ENCODE peak calls at places on chromosomes 7 and 10, in ten cellular contexts. P, M, Q, K, I, B, V, W, Z and X are unnamed samples.

GRCh38 chr7:99366646-99367045 is 7.9 kb upstream of the ARPC1B start:
- DNase-seq in M (no peak), P (no peak), Z (no peak), K (peak; percentile 27), V (no peak), Q (no peak), I (no peak), W (no peak), B (no peak), X (no peak)

GRCh38 chr10:49080071-49080470 is 35.3 kb downstream of the VSTM4 start:
- DNase-seq in I (no peak), Z (no peak), V (peak; percentile 54), M (peak; percentile 7), B (no peak), K (peak; percentile 65), Q (peak; percentile 61), P (no peak), W (no peak), X (no peak)

GRCh38 chr10:6347391-6347951 is 144.7 kb downstream of the PFKFB3 start:
- DNase-seq in M (no peak), V (no peak), B (no peak), K (no peak), P (no peak), I (no peak), W (no peak), Z (no peak), Q (no peak), X (no peak)

GRCh38 chr7:157211710-157212109 is 73.0 kb downstream of the UBE3C start:
- DNase-seq in V (peak; percentile 77), K (no peak), Z (peak; percentile 72), I (no peak), Q (no peak), B (no peak), M (peak; percentile 87), P (no peak), W (no peak), X (peak; percentile 72)

GRCh38 chr10:122847782-122848604 is 2.3 kb upstream of the CUZD1 start:
- DNase-seq in B (no peak), P (no peak), Q (no peak), Z (no peak), W (no peak), I (no peak), K (no peak), V (peak; percentile 70), M (no peak), X (no peak)

GRCh38 chr7:1015631-1016121 is 28.7 kb upstream of the GPR146 start:
- DNase-seq in I (no peak), V (no peak), Q (peak; percentile 72), W (no peak), Z (no peak), K (no peak), B (no peak), M (no peak), P (no peak), X (no peak)

GRCh38 chr7:148299877-148300276 is 290.7 kb upstream of the C7orf33 start:
- DNase-seq in K (no peak), V (no peak), M (no peak), Q (no peak), W (no peak), Z (no peak), I (no peak), P (no peak), B (no peak), X (no peak)

GRCh38 chr7:101588131-101588935 is 40.8 kb downstream of the MYL10 start:
- DNase-seq in V (no peak), P (no peak), B (no peak), K (no peak), M (peak; percentile 87), I (no peak), Z (no peak), W (no peak), Q (no peak), X (no peak)

GRCh38 chr7:9921326-9921725 is 1052.3 kb upstream of the PHF14 start:
- DNase-seq in P (no peak), I (no peak), V (no peak), Q (no peak), K (no peak), M (no peak), W (no peak), Z (no peak), B (no peak), X (no peak)

GRCh38 chr7:85474234-85474633 is 287.4 kb upstream of the SEMA3D start:
- DNase-seq in M (no peak), B (no peak), P (no peak), V (no peak), I (no peak), W (no peak), Q (no peak), K (no peak), Z (no peak), X (no peak)

GRCh38 chr7:85464042-85464651 is 277.3 kb upstream of the SEMA3D start:
- DNase-seq in K (no peak), Q (no peak), W (no peak), M (no peak), B (no peak), V (no peak), P (no peak), Z (no peak), I (no peak), X (peak; percentile 28)

GRCh38 chr7:85471740-85472139 is 284.9 kb upstream of the SEMA3D start:
- DNase-seq in W (no peak), M (peak; percentile 35), B (no peak), K (no peak), Z (peak; percentile 52), V (no peak), I (no peak), P (no peak), Q (no peak), X (no peak)

GRCh38 chr7:85471312-85471711 is 284.5 kb upstream of the SEMA3D start:
- DNase-seq in I (no peak), V (no peak), M (no peak), P (no peak), W (no peak), K (no peak), B (no peak), Q (no peak), Z (no peak), X (no peak)

GRCh38 chr7:85469446-85469970 is 282.7 kb upstream of the SEMA3D start:
- DNase-seq in K (no peak), P (no peak), I (no peak), V (no peak), Q (peak; percentile 44), B (no peak), M (peak; percentile 28), Z (no peak), W (no peak), X (no peak)
- TF ChIP-seq CTCF in K (no peak), P (no peak), I (no peak), V (no peak), Q (no peak), B (no peak), M (no peak), Z (no peak), W (no peak), X (no peak)

GRCh38 chr10:124723826-124724225 is 20.4 kb downstream of the FAM53B start:
- DNase-seq in V (no peak), Q (no peak), B (no peak), Z (no peak), W (no peak), I (no peak), P (no peak), M (no peak), K (no peak), X (no peak)

GRCh38 chr10:124725791-124726190 is 18.4 kb downstream of the FAM53B start:
- DNase-seq in V (no peak), B (no peak), M (no peak), Z (no peak), I (peak; percentile 38), K (no peak), Q (no peak), W (no peak), P (no peak), X (no peak)

GRCh38 chr10:124722812-124723783 is 21.1 kb downstream of the FAM53B start:
- DNase-seq in W (no peak), Q (no peak), I (peak; percentile 79), Z (no peak), P (no peak), M (no peak), B (no peak), K (peak; percentile 63), V (no peak), X (no peak)

GRCh38 chr10:124725171-124725631 is 19.0 kb downstream of the FAM53B start:
- DNase-seq in V (no peak), I (peak; percentile 53), K (no peak), Z (no peak), Q (no peak), W (no peak), M (no peak), B (no peak), P (no peak), X (no peak)

GRCh38 chr10:124724279-124725027 is 19.7 kb downstream of the FAM53B start:
- DNase-seq in V (no peak), Z (no peak), M (no peak), B (no peak), I (peak; percentile 60), W (no peak), K (no peak), Q (no peak), P (no peak), X (no peak)
- TF ChIP-seq CTCF in V (no peak), Z (no peak), M (no peak), B (no peak), I (no peak), W (no peak), K (no peak), Q (no peak), P (no peak), X (no peak)

GRCh38 chr7:64685091-64685490 is 19.2 kb downstream of the ZNF107 start:
- DNase-seq in W (no peak), K (no peak), Q (no peak), Z (no peak), I (no peak), M (no peak), V (no peak), B (no peak), P (no peak), X (no peak)
- TF ChIP-seq CTCF in W (no peak), K (no peak), Q (no peak), Z (no peak), I (no peak), M (no peak), V (peak; percentile 38), B (no peak), P (no peak), X (no peak)

GRCh38 chr7:31940167-31940566 is 130.0 kb downstream of the PDE1C start:
- DNase-seq in B (no peak), W (no peak), P (no peak), Z (no peak), M (no peak), I (no peak), Q (no peak), V (no peak), K (no peak), X (no peak)

GRCh38 chr7:31939076-31939475 is 131.1 kb downstream of the PDE1C start:
- DNase-seq in Z (no peak), B (no peak), I (no peak), Q (no peak), V (no peak), M (no peak), K (no peak), W (no peak), P (no peak), X (no peak)

GRCh38 chr7:31935671-31936070 is 134.5 kb downstream of the PDE1C start:
- DNase-seq in P (no peak), I (no peak), W (no peak), B (no peak), K (no peak), Q (no peak), M (no peak), V (no peak), Z (no peak), X (no peak)

GRCh38 chr7:31937982-31938381 is 132.2 kb downstream of the PDE1C start:
- DNase-seq in I (no peak), K (no peak), Z (no peak), P (no peak), Q (no peak), B (no peak), W (no peak), M (no peak), V (no peak), X (no peak)

GRCh38 chr7:31938650-31939049 is 131.6 kb downstream of the PDE1C start:
- DNase-seq in V (no peak), W (no peak), B (no peak), I (no peak), P (no peak), M (no peak), Z (no peak), Q (no peak), K (no peak), X (no peak)
- TF ChIP-seq CTCF in V (peak; percentile 23), W (no peak), B (no peak), I (no peak), P (no peak), M (no peak), Z (no peak), Q (no peak), K (no peak), X (no peak)